ENCODE peak calls at places on chromosomes 11 and 22, in four cellular contexts. One of them, this sample, is unnamed.

GRCh38 chr11:61004037-61004641 is 32.7 kb downstream of the CD6 start:
- DNase-seq in stimulated activated CD4-positive, alpha-beta T cell treated with anti-CD3 and anti-CD28 coated beads, Interleukin-4, amount 100 ng/mL, for 48 hours: no peak
- DNase-seq in fibroblast of gingiva: no peak
- DNase-seq in choroid plexus epithelial cell: peak
- DNase-seq in this sample: no peak

GRCh38 chr11:13692172-13692571 is 23.7 kb downstream of the FAR1 start:
- DNase-seq in stimulated activated CD4-positive, alpha-beta T cell treated with anti-CD3 and anti-CD28 coated beads, Interleukin-4, amount 100 ng/mL, for 48 hours: no peak
- DNase-seq in fibroblast of gingiva: no peak
- DNase-seq in choroid plexus epithelial cell: no peak
- DNase-seq in this sample: no peak

GRCh38 chr11:1757861-1758610 is 5.7 kb downstream of the CTSD start:
- DNase-seq in stimulated activated CD4-positive, alpha-beta T cell treated with anti-CD3 and anti-CD28 coated beads, Interleukin-4, amount 100 ng/mL, for 48 hours: no peak
- DNase-seq in fibroblast of gingiva: no peak
- DNase-seq in choroid plexus epithelial cell: no peak
- DNase-seq in this sample: no peak

GRCh38 chr11:127470485-127470884 is 469.9 kb upstream of the KIRREL3 start:
- DNase-seq in stimulated activated CD4-positive, alpha-beta T cell treated with anti-CD3 and anti-CD28 coated beads, Interleukin-4, amount 100 ng/mL, for 48 hours: no peak
- DNase-seq in fibroblast of gingiva: no peak
- DNase-seq in choroid plexus epithelial cell: no peak
- DNase-seq in this sample: no peak

GRCh38 chr11:102751673-102752072 is 26.9 kb upstream of the MMP8 start:
- DNase-seq in stimulated activated CD4-positive, alpha-beta T cell treated with anti-CD3 and anti-CD28 coated beads, Interleukin-4, amount 100 ng/mL, for 48 hours: no peak
- DNase-seq in fibroblast of gingiva: no peak
- DNase-seq in choroid plexus epithelial cell: no peak
- DNase-seq in this sample: no peak

GRCh38 chr11:112396092-112396491 is 135.4 kb upstream of the PLET1 start:
- DNase-seq in stimulated activated CD4-positive, alpha-beta T cell treated with anti-CD3 and anti-CD28 coated beads, Interleukin-4, amount 100 ng/mL, for 48 hours: no peak
- DNase-seq in fibroblast of gingiva: no peak
- DNase-seq in choroid plexus epithelial cell: no peak
- DNase-seq in this sample: no peak

GRCh38 chr11:66932543-66932942 is 25.6 kb downstream of the PC start:
- DNase-seq in stimulated activated CD4-positive, alpha-beta T cell treated with anti-CD3 and anti-CD28 coated beads, Interleukin-4, amount 100 ng/mL, for 48 hours: no peak
- DNase-seq in fibroblast of gingiva: no peak
- DNase-seq in choroid plexus epithelial cell: no peak
- DNase-seq in this sample: no peak

GRCh38 chr11:129804012-129804411 is 11.6 kb upstream of the TMEM45B start:
- DNase-seq in stimulated activated CD4-positive, alpha-beta T cell treated with anti-CD3 and anti-CD28 coated beads, Interleukin-4, amount 100 ng/mL, for 48 hours: no peak
- DNase-seq in fibroblast of gingiva: no peak
- DNase-seq in choroid plexus epithelial cell: no peak
- DNase-seq in this sample: no peak

GRCh38 chr11:75625970-75626691 is 42.7 kb downstream of the MAP6 start:
- DNase-seq in stimulated activated CD4-positive, alpha-beta T cell treated with anti-CD3 and anti-CD28 coated beads, Interleukin-4, amount 100 ng/mL, for 48 hours: no peak
- DNase-seq in fibroblast of gingiva: peak
- DNase-seq in choroid plexus epithelial cell: peak
- DNase-seq in this sample: no peak

GRCh38 chr22:19984201-19984753 is 32.3 kb downstream of the ARVCF start:
- DNase-seq in stimulated activated CD4-positive, alpha-beta T cell treated with anti-CD3 and anti-CD28 coated beads, Interleukin-4, amount 100 ng/mL, for 48 hours: no peak
- DNase-seq in fibroblast of gingiva: no peak
- DNase-seq in choroid plexus epithelial cell: peak
- DNase-seq in this sample: peak

GRCh38 chr11:61195016-61195695 is 8.2 kb upstream of the PGA3 start:
- DNase-seq in stimulated activated CD4-positive, alpha-beta T cell treated with anti-CD3 and anti-CD28 coated beads, Interleukin-4, amount 100 ng/mL, for 48 hours: no peak
- DNase-seq in fibroblast of gingiva: no peak
- DNase-seq in choroid plexus epithelial cell: no peak
- DNase-seq in this sample: no peak

GRCh38 chr11:128607819-128608218 is 20.5 kb upstream of the ETS1 start:
- DNase-seq in stimulated activated CD4-positive, alpha-beta T cell treated with anti-CD3 and anti-CD28 coated beads, Interleukin-4, amount 100 ng/mL, for 48 hours: no peak
- DNase-seq in fibroblast of gingiva: no peak
- DNase-seq in choroid plexus epithelial cell: no peak
- DNase-seq in this sample: no peak

GRCh38 chr22:19571207-19571795 is 47.1 kb upstream of the CLDN5 start:
- DNase-seq in stimulated activated CD4-positive, alpha-beta T cell treated with anti-CD3 and anti-CD28 coated beads, Interleukin-4, amount 100 ng/mL, for 48 hours: no peak
- DNase-seq in fibroblast of gingiva: no peak
- DNase-seq in choroid plexus epithelial cell: peak
- DNase-seq in this sample: no peak

GRCh38 chr11:59174664-59175033 is 2.7 kb downstream of the DTX4 start:
- DNase-seq in stimulated activated CD4-positive, alpha-beta T cell treated with anti-CD3 and anti-CD28 coated beads, Interleukin-4, amount 100 ng/mL, for 48 hours: no peak
- DNase-seq in fibroblast of gingiva: no peak
- DNase-seq in choroid plexus epithelial cell: no peak
- DNase-seq in this sample: no peak

GRCh38 chr11:43919852-43920597 is 22.4 kb upstream of the C11orf96 start:
- DNase-seq in stimulated activated CD4-positive, alpha-beta T cell treated with anti-CD3 and anti-CD28 coated beads, Interleukin-4, amount 100 ng/mL, for 48 hours: no peak
- DNase-seq in fibroblast of gingiva: no peak
- DNase-seq in choroid plexus epithelial cell: peak
- DNase-seq in this sample: no peak

GRCh38 chr11:133576351-133576750 is 44.0 kb upstream of the OPCML start:
- DNase-seq in stimulated activated CD4-positive, alpha-beta T cell treated with anti-CD3 and anti-CD28 coated beads, Interleukin-4, amount 100 ng/mL, for 48 hours: no peak
- DNase-seq in fibroblast of gingiva: no peak
- DNase-seq in choroid plexus epithelial cell: no peak
- DNase-seq in this sample: no peak

GRCh38 chr22:37121887-37122591 is 12.5 kb upstream of the TMPRSS6 start:
- DNase-seq in stimulated activated CD4-positive, alpha-beta T cell treated with anti-CD3 and anti-CD28 coated beads, Interleukin-4, amount 100 ng/mL, for 48 hours: peak
- DNase-seq in fibroblast of gingiva: no peak
- DNase-seq in choroid plexus epithelial cell: peak
- DNase-seq in this sample: no peak

GRCh38 chr11:31106326-31106725 is 263.2 kb downstream of the DCDC1 start:
- DNase-seq in stimulated activated CD4-positive, alpha-beta T cell treated with anti-CD3 and anti-CD28 coated beads, Interleukin-4, amount 100 ng/mL, for 48 hours: no peak
- DNase-seq in fibroblast of gingiva: no peak
- DNase-seq in choroid plexus epithelial cell: no peak
- DNase-seq in this sample: no peak